ENCODE peak calls at places on chromosomes 11 and 22, in four cellular contexts. H is GM12878, G is K562, V is HepG2. Q is an unnamed sample.

GRCh38 chr22:23823331-23823791 is 15.4 kb downstream of the DERL3 start:
- DNase-seq in G (no peak), V (no peak), H (no peak), Q (no peak)

GRCh38 chr11:32374261-32374711 is 61.1 kb downstream of the WT1 start:
- DNase-seq in H (peak), V (peak), G (peak), Q (peak)

GRCh38 chr11:109954534-109954933 is 138.7 kb upstream of the ZC3H12C start:
- DNase-seq in V (no peak), H (no peak), G (no peak), Q (no peak)

GRCh38 chr11:110087820-110088534 is 5.2 kb upstream of the ZC3H12C start:
- DNase-seq in V (no peak), H (no peak), G (no peak), Q (no peak)

GRCh38 chr11:35427158-35427557 is 7.8 kb upstream of the SLC1A2 start:
- DNase-seq in V (no peak), H (no peak), G (no peak), Q (no peak)

GRCh38 chr22:19787849-19788141 is 27.2 kb downstream of the TBX1 start:
- DNase-seq in V (no peak), H (no peak), G (no peak), Q (no peak)

GRCh38 chr11:125401235-125401634 is 94.8 kb downstream of the FEZ1 start:
- DNase-seq in V (no peak), G (no peak), H (no peak), Q (no peak)

GRCh38 chr11:57279131-57279530 is 42.1 kb upstream of the APLNR start:
- DNase-seq in H (no peak), G (no peak), V (no peak), Q (no peak)

GRCh38 chr22:37616205-37617083 is 7.8 kb downstream of the GGA1 start:
- DNase-seq in G (no peak), V (no peak), H (no peak), Q (no peak)

GRCh38 chr11:413120-414081 is 1.4 kb downstream of the SIGIRR start:
- DNase-seq in H (no peak), G (no peak), V (no peak), Q (peak)

GRCh38 chr22:38751422-38752346 is 4.1 kb downstream of the SUN2 start:
- DNase-seq in G (no peak), H (peak), V (no peak), Q (no peak)

GRCh38 chr11:36711104-36711825 is 113.2 kb upstream of the RAG2 start:
- DNase-seq in G (peak), H (no peak), V (peak), Q (peak)

GRCh38 chr22:50074056-50074455 is 11.2 kb downstream of the MLC1 start:
- DNase-seq in G (no peak), V (no peak), H (no peak), Q (no peak)

DNA sequence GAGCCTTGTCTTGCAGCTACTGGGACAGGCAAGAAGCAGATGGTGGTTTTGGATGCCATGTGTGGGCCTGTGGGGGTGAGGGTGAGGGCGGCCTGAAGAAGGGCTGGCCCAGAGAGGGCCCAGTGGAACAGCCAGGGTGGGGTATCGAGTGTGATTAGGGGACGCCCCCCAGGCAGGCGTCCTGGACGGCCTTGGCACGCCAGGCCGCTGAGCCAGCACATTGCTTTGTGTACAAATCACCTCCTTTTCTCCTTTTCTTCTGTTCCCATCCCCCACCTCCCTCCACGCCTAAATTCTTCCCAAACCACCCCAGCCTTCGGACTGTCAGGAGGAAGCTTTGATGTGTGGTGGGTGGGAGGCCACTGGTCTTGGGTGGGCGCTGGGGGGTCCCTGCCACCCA is 7.8 kb upstream of the CD248 start:
- DNase-seq in V (no peak), H (no peak), G (no peak), Q (no peak)
- TF ChIP-seq SMC3 in V (no peak), H (no peak), G (no peak), Q (no peak)

GRCh38 chr11:89498845-89499448 is 7.8 kb upstream of the NOX4 start:
- DNase-seq in V (peak), H (no peak), G (peak), Q (no peak)

GRCh38 chr11:89491141-89491690 is at the start of gene NOX4:
- DNase-seq in G (no peak), V (no peak), H (no peak), Q (no peak)

DNA sequence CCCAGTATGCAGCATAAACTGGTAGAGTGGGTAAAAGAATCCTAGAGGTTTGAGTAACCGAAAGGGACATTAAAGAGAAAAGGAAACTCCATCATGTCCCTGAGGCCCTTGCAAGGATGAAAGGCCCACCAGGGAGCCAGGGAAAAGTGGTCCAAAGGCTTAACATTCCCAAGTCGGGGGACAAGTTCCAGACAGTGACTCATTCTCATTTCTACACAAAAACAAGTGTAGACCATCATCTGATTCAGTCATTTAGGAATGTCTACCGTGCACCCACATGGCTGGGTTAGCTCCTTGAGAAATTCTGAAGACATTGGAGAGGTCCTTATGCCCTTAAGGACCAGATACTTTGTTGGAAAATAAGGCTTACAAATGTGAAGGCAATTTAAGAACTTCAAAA is 4.8 kb upstream of the NOX4 start:
- DNase-seq in H (no peak), G (no peak), V (no peak), Q (no peak)
- TF ChIP-seq EP300 in H (no peak), G (no peak), V (no peak), Q (no peak)

GRCh38 chr22:36445158-36445668 is 36.2 kb downstream of the TXN2 start:
- DNase-seq in V (peak), G (no peak), H (no peak), Q (no peak)
- TF ChIP-seq JUNB in V (no peak), G (no peak), H (no peak), Q (no peak)

DNA sequence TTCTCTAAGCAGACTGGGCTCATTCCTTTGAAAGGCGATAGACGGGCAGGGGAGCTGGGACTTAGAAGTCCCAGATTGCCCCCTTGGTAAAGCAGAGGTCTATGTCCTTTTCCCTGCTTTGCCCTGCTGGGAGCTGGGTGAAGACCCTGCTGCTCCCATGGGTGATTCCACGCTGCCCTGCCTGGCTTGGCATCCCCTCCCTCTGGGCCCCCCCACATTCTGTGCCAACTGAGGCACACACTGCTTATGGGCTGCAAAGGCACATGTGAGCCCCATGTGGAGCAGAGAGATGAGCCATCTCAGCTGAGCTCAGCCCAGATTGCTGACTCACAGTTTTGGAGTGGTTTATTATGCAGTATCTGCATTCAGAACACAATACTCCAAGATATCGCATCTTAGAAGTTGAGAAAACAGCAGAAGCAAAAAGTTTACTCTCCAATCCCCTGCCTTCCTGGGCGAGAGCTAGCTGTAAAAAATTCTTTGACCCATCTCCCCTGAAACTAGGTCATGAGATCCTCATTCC is 127.2 kb downstream of the ST3GAL4 start:
- DNase-seq in G (no peak), V (no peak), H (no peak), Q (no peak)
- TF ChIP-seq SMC3 in G (no peak), V (no peak), H (no peak), Q (no peak)

DNA sequence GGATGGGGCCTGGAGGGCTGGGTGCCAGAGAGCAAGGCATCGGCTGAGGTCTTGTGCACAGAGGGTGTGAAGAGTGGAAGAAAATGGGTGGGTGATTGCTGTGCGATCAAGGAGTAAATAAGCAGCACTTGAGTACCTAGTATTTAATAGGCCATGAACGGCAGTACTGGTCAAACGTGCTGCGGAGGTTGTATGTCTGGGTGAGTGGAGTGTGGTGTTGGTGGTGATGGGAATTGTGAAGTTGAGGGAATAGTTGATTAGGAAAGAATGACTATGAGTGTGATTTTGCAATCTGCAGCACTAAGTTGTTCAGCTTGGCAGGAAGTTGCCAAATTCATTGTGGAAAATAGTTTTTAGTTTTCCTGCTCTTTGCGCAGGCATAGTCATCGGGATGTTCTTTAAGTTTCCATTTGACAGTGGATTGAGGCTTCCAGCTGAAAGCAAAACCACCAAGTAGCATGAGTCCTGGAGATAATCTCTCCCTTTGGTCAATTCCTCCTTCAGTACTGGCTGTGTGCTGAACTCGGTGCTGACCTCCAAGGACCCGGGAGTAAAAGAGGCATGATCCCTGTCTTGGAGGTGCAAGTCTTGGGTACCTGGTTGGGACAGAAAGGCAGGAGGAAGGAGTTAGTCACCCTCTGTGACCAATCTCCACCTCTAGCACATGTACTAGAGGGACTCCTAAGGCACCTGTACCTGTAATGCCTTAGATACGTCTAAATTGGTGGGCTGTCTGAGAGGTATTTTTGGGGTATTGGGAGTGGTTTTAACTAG is 2.1 kb downstream of the PANX1 start:
- DNase-seq in G (no peak), H (no peak), V (no peak), Q (no peak)
- TF ChIP-seq EP300 in G (no peak), H (no peak), V (no peak), Q (no peak)